ENCODE peak calls at places on chromosomes 5 and 9, in nine cellular contexts. O is kidney; I is stimulated activated CD8-positive, alpha-beta memory T cell treated with anti-CD3 and anti-CD28 coated beads, Interleukin-7, amount 100 ng/mL, for 48 hours; N is NCI-H1417 treated with DMSO at 0.1 percent for 48 hours; U is left ventricle myocardium inferior; M is amygdala; K is endothelial cell; F is skeletal muscle cell; Q is D341Med. V is an unnamed sample.

GRCh38 chr9:132141364-132141947 is 20.4 kb upstream of the NTNG2 start:
- DNase-seq in K (no peak), I (no peak), F (no peak), O (peak), Q (no peak), M (peak), N (peak), U (no peak), V (no peak)

GRCh38 chr5:16931334-16932110 is 4.6 kb downstream of the MYO10 start:
- DNase-seq in M (no peak), Q (no peak), I (no peak), F (no peak), U (no peak), K (no peak), N (peak), O (peak), V (no peak)

GRCh38 chr9:18905033-18905882 is 127.8 kb downstream of the SAXO1 start:
- DNase-seq in N (no peak), F (peak), K (no peak), I (no peak), M (no peak), U (no peak), O (no peak), Q (no peak), V (no peak)

GRCh38 chr9:137138701-137139467 is at the start of gene GRIN1:
- DNase-seq in F (no peak), U (no peak), Q (peak), K (peak), N (no peak), I (no peak), M (peak), O (no peak), V (no peak)

GRCh38 chr5:120017523-120017922 is 388.2 kb downstream of the FAM170A start:
- DNase-seq in U (no peak), Q (no peak), N (no peak), I (no peak), O (no peak), F (peak), M (no peak), K (no peak), V (no peak)

GRCh38 chr5:119049824-119050449 is 20.9 kb upstream of the DMXL1 start:
- DNase-seq in K (no peak), F (no peak), M (no peak), Q (no peak), N (no peak), O (no peak), I (no peak), U (no peak), V (no peak)

GRCh38 chr9:18366184-18366583 is 107.8 kb upstream of the ADAMTSL1 start:
- DNase-seq in O (no peak), U (no peak), I (no peak), N (no peak), M (no peak), K (no peak), Q (no peak), F (no peak), V (no peak)

GRCh38 chr9:784202-784601 is 57.3 kb upstream of the DMRT1 start:
- DNase-seq in K (no peak), N (no peak), U (no peak), I (no peak), M (no peak), O (no peak), Q (no peak), F (no peak), V (no peak)

GRCh38 chr9:127489471-127490115 is 38.3 kb downstream of the LRSAM1 start:
- DNase-seq in M (no peak), N (no peak), Q (peak), K (peak), F (no peak), I (no peak), O (no peak), U (no peak), V (no peak)

GRCh38 chr5:150036513-150036912 is 36.0 kb downstream of the HMGXB3 start:
- DNase-seq in K (no peak), U (peak), I (no peak), M (no peak), Q (no peak), F (peak), N (no peak), O (no peak), V (no peak)

GRCh38 chr5:40437452-40437861 is 242.3 kb upstream of the PTGER4 start:
- DNase-seq in O (no peak), F (peak), U (no peak), M (no peak), K (no peak), I (peak), N (no peak), Q (no peak), V (no peak)

GRCh38 chr5:158431369-158432029 is 572.6 kb upstream of the CLINT1 start:
- DNase-seq in F (peak), Q (no peak), M (no peak), O (no peak), I (no peak), K (no peak), N (no peak), U (no peak), V (no peak)

V was measured in tibial artery.